ENCODE peak calls at places on chromosomes 13 and 19, in ten cellular contexts. One of them, this sample, is unnamed.

GRCh38 chr19:3692141-3693029 is 7.9 kb downstream of the PIP5K1C start:
- DNase-seq in A673: no peak
- DNase-seq in PC-3: peak
- DNase-seq in HFFc6: no peak
- DNase-seq in progenitor cell of endocrine pancreas: no peak
- DNase-seq in neural progenitor cell: no peak
- DNase-seq in mucosa of descending colon: no peak
- DNase-seq in B cell: peak
- DNase-seq in type B pancreatic cell: no peak
- DNase-seq in endothelial cell: peak
- DNase-seq in this sample: peak

GRCh38 chr19:10343495-10343894 is 4.1 kb upstream of the ICAM3 start:
- DNase-seq in A673: no peak
- DNase-seq in PC-3: peak
- DNase-seq in HFFc6: no peak
- DNase-seq in progenitor cell of endocrine pancreas: no peak
- DNase-seq in neural progenitor cell: no peak
- DNase-seq in mucosa of descending colon: no peak
- DNase-seq in B cell: no peak
- DNase-seq in type B pancreatic cell: no peak
- DNase-seq in endothelial cell: no peak
- DNase-seq in this sample: no peak

GRCh38 chr13:46341112-46341711 is 45.8 kb downstream of the RUBCNL start:
- DNase-seq in A673: peak
- DNase-seq in PC-3: peak
- DNase-seq in HFFc6: peak
- DNase-seq in progenitor cell of endocrine pancreas: no peak
- DNase-seq in neural progenitor cell: no peak
- DNase-seq in mucosa of descending colon: no peak
- DNase-seq in B cell: no peak
- DNase-seq in type B pancreatic cell: no peak
- DNase-seq in endothelial cell: no peak
- DNase-seq in this sample: no peak

GRCh38 chr13:93561553-93561952 is 334.9 kb downstream of the GPC6 start:
- DNase-seq in A673: no peak
- DNase-seq in PC-3: no peak
- DNase-seq in HFFc6: no peak
- DNase-seq in progenitor cell of endocrine pancreas: no peak
- DNase-seq in neural progenitor cell: peak
- DNase-seq in mucosa of descending colon: no peak
- DNase-seq in B cell: no peak
- DNase-seq in type B pancreatic cell: no peak
- DNase-seq in endothelial cell: no peak
- DNase-seq in this sample: no peak

GRCh38 chr13:25738797-25739196 is 313.0 kb downstream of the SHISA2 start:
- DNase-seq in A673: no peak
- DNase-seq in PC-3: no peak
- DNase-seq in HFFc6: no peak
- DNase-seq in progenitor cell of endocrine pancreas: no peak
- DNase-seq in neural progenitor cell: no peak
- DNase-seq in mucosa of descending colon: no peak
- DNase-seq in B cell: no peak
- DNase-seq in type B pancreatic cell: no peak
- DNase-seq in endothelial cell: no peak
- DNase-seq in this sample: no peak

GRCh38 chr19:43501661-43502418 is 2.7 kb downstream of the PHLDB3 start:
- DNase-seq in A673: no peak
- DNase-seq in PC-3: no peak
- DNase-seq in HFFc6: no peak
- DNase-seq in progenitor cell of endocrine pancreas: no peak
- DNase-seq in neural progenitor cell: peak
- DNase-seq in mucosa of descending colon: no peak
- DNase-seq in B cell: no peak
- DNase-seq in type B pancreatic cell: no peak
- DNase-seq in endothelial cell: peak
- DNase-seq in this sample: no peak

GRCh38 chr13:49374585-49375290 is 69.1 kb downstream of the CAB39L start:
- DNase-seq in A673: peak
- DNase-seq in PC-3: peak
- DNase-seq in HFFc6: peak
- DNase-seq in progenitor cell of endocrine pancreas: no peak
- DNase-seq in neural progenitor cell: no peak
- DNase-seq in mucosa of descending colon: no peak
- DNase-seq in B cell: no peak
- DNase-seq in type B pancreatic cell: no peak
- DNase-seq in endothelial cell: no peak
- DNase-seq in this sample: no peak

GRCh38 chr13:102443234-102443633 is 41.4 kb upstream of the FGF14 start:
- DNase-seq in A673: no peak
- DNase-seq in PC-3: no peak
- DNase-seq in HFFc6: no peak
- DNase-seq in progenitor cell of endocrine pancreas: no peak
- DNase-seq in neural progenitor cell: no peak
- DNase-seq in mucosa of descending colon: no peak
- DNase-seq in B cell: no peak
- DNase-seq in type B pancreatic cell: no peak
- DNase-seq in endothelial cell: no peak
- DNase-seq in this sample: no peak

GRCh38 chr13:101515504-101515903 is 63.0 kb downstream of the ITGBL1 start:
- DNase-seq in A673: no peak
- DNase-seq in PC-3: no peak
- DNase-seq in HFFc6: no peak
- DNase-seq in progenitor cell of endocrine pancreas: no peak
- DNase-seq in neural progenitor cell: no peak
- DNase-seq in mucosa of descending colon: no peak
- DNase-seq in B cell: no peak
- DNase-seq in type B pancreatic cell: no peak
- DNase-seq in endothelial cell: no peak
- DNase-seq in this sample: no peak

GRCh38 chr13:106911602-106912001 is 343.7 kb upstream of the ARGLU1 start:
- DNase-seq in A673: no peak
- DNase-seq in PC-3: no peak
- DNase-seq in HFFc6: no peak
- DNase-seq in progenitor cell of endocrine pancreas: no peak
- DNase-seq in neural progenitor cell: no peak
- DNase-seq in mucosa of descending colon: no peak
- DNase-seq in B cell: no peak
- DNase-seq in type B pancreatic cell: no peak
- DNase-seq in endothelial cell: no peak
- DNase-seq in this sample: no peak

GRCh38 chr19:5173993-5174392 is 166.6 kb downstream of the PTPRS start:
- DNase-seq in A673: no peak
- DNase-seq in PC-3: no peak
- DNase-seq in HFFc6: no peak
- DNase-seq in progenitor cell of endocrine pancreas: no peak
- DNase-seq in neural progenitor cell: no peak
- DNase-seq in mucosa of descending colon: no peak
- DNase-seq in B cell: no peak
- DNase-seq in type B pancreatic cell: no peak
- DNase-seq in endothelial cell: no peak
- DNase-seq in this sample: no peak
- TF ChIP-seq CTCF in A673: no peak
- TF ChIP-seq CTCF in PC-3: no peak
- TF ChIP-seq CTCF in HFFc6: no peak
- TF ChIP-seq CTCF in progenitor cell of endocrine pancreas: no peak
- TF ChIP-seq CTCF in neural progenitor cell: no peak
- TF ChIP-seq CTCF in mucosa of descending colon: no peak
- TF ChIP-seq CTCF in B cell: no peak
- TF ChIP-seq CTCF in type B pancreatic cell: no peak
- TF ChIP-seq CTCF in endothelial cell: no peak
- TF ChIP-seq CTCF in this sample: no peak

GRCh38 chr13:31050486-31051400 is 111.0 kb downstream of the HSPH1 start:
- DNase-seq in A673: peak
- DNase-seq in PC-3: peak
- DNase-seq in HFFc6: peak
- DNase-seq in progenitor cell of endocrine pancreas: no peak
- DNase-seq in neural progenitor cell: peak
- DNase-seq in mucosa of descending colon: no peak
- DNase-seq in B cell: no peak
- DNase-seq in type B pancreatic cell: no peak
- DNase-seq in endothelial cell: no peak
- DNase-seq in this sample: no peak
- TF ChIP-seq CTCF in A673: peak
- TF ChIP-seq CTCF in PC-3: peak
- TF ChIP-seq CTCF in HFFc6: peak
- TF ChIP-seq CTCF in progenitor cell of endocrine pancreas: peak
- TF ChIP-seq CTCF in neural progenitor cell: peak
- TF ChIP-seq CTCF in mucosa of descending colon: no peak
- TF ChIP-seq CTCF in B cell: no peak
- TF ChIP-seq CTCF in type B pancreatic cell: peak
- TF ChIP-seq CTCF in endothelial cell: no peak
- TF ChIP-seq CTCF in this sample: no peak

GRCh38 chr19:18945297-18945696 is 4.3 kb upstream of the HOMER3 start:
- DNase-seq in A673: no peak
- DNase-seq in PC-3: no peak
- DNase-seq in HFFc6: no peak
- DNase-seq in progenitor cell of endocrine pancreas: no peak
- DNase-seq in neural progenitor cell: no peak
- DNase-seq in mucosa of descending colon: no peak
- DNase-seq in B cell: no peak
- DNase-seq in type B pancreatic cell: no peak
- DNase-seq in endothelial cell: no peak
- DNase-seq in this sample: no peak

GRCh38 chr19:18948075-18948975 is 7.3 kb upstream of the HOMER3 start:
- DNase-seq in A673: no peak
- DNase-seq in PC-3: peak
- DNase-seq in HFFc6: no peak
- DNase-seq in progenitor cell of endocrine pancreas: no peak
- DNase-seq in neural progenitor cell: no peak
- DNase-seq in mucosa of descending colon: no peak
- DNase-seq in B cell: no peak
- DNase-seq in type B pancreatic cell: no peak
- DNase-seq in endothelial cell: no peak
- DNase-seq in this sample: no peak

GRCh38 chr19:18948976-18949356 is 7.9 kb upstream of the HOMER3 start:
- DNase-seq in A673: no peak
- DNase-seq in PC-3: peak
- DNase-seq in HFFc6: no peak
- DNase-seq in progenitor cell of endocrine pancreas: no peak
- DNase-seq in neural progenitor cell: no peak
- DNase-seq in mucosa of descending colon: no peak
- DNase-seq in B cell: no peak
- DNase-seq in type B pancreatic cell: no peak
- DNase-seq in endothelial cell: no peak
- DNase-seq in this sample: no peak

GRCh38 chr19:18946335-18946734 is 5.3 kb upstream of the HOMER3 start:
- DNase-seq in A673: no peak
- DNase-seq in PC-3: peak
- DNase-seq in HFFc6: no peak
- DNase-seq in progenitor cell of endocrine pancreas: no peak
- DNase-seq in neural progenitor cell: no peak
- DNase-seq in mucosa of descending colon: no peak
- DNase-seq in B cell: no peak
- DNase-seq in type B pancreatic cell: no peak
- DNase-seq in endothelial cell: no peak
- DNase-seq in this sample: no peak

DNA sequence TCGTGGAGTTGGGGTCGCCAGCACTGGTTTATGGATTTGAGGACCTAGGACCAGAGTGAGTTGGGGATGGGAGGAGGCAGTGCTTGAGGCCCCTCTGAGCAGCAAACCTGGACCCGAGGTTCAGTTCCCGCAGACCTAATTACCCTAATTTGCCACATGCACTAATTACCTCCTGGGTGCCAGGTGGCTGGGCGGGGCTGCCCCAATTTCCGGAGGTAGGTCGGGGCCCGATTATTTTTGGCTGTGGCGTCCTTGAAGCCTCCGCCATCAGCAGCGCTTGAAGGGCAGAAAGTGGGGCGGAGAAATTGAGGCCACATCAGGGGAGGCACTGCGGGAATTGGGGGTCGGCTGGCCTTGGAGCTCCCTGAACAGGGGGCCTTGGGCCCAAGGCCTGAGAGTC is 5.9 kb upstream of the HOMER3 start:
- DNase-seq in A673: no peak
- DNase-seq in PC-3: no peak
- DNase-seq in HFFc6: no peak
- DNase-seq in progenitor cell of endocrine pancreas: no peak
- DNase-seq in neural progenitor cell: no peak
- DNase-seq in mucosa of descending colon: no peak
- DNase-seq in B cell: peak
- DNase-seq in type B pancreatic cell: no peak
- DNase-seq in endothelial cell: no peak
- DNase-seq in this sample: no peak
- TF ChIP-seq CTCF in A673: no peak
- TF ChIP-seq CTCF in PC-3: no peak
- TF ChIP-seq CTCF in HFFc6: no peak
- TF ChIP-seq CTCF in progenitor cell of endocrine pancreas: no peak
- TF ChIP-seq CTCF in neural progenitor cell: no peak
- TF ChIP-seq CTCF in mucosa of descending colon: no peak
- TF ChIP-seq CTCF in B cell: no peak
- TF ChIP-seq CTCF in type B pancreatic cell: no peak
- TF ChIP-seq CTCF in endothelial cell: no peak
- TF ChIP-seq CTCF in this sample: no peak

DNA sequence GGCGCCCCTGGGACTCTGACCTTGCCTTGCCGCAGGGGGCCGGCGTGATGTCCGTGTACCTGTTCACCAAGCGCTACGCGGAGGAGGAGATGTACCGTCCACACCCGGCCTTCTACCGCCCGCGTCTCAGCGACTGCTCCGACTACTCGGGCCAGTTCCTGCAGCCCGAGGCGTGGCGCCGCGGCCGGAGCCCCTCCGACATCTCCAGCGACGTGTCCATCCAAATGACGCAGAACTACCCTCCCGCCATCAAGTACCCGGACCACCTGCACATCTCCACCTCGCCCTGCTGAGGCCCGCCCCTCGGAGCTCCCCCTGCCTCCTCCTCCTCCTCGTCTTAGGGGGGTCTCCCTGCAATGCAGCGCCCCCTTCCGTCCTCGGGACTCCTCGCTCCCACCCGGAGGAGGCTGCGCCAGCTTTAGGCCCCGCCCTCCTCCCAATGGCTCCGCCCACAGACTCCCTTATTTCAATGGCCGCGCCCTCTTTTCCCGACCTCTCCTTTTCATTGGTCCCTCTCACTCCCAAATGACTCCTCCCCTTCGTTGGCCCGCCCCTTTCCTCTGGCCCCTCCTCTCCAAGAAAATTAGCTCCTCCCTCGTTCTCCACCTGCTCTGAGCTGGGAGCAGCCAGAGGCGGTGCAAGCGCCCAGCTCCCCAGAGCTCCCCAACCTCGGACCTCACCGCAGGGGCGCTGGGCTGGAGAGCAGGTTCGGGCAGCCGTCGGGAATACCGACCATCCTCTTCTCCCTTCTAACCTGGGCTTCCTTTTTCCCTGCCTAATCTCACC is 20.5 kb upstream of the CACNG8 start:
- DNase-seq in A673: peak
- DNase-seq in PC-3: peak
- DNase-seq in HFFc6: no peak
- DNase-seq in progenitor cell of endocrine pancreas: peak
- DNase-seq in neural progenitor cell: peak
- DNase-seq in mucosa of descending colon: no peak
- DNase-seq in B cell: no peak
- DNase-seq in type B pancreatic cell: no peak
- DNase-seq in endothelial cell: peak
- DNase-seq in this sample: no peak
- TF ChIP-seq CTCF in A673: peak
- TF ChIP-seq CTCF in PC-3: peak
- TF ChIP-seq CTCF in HFFc6: peak
- TF ChIP-seq CTCF in progenitor cell of endocrine pancreas: peak
- TF ChIP-seq CTCF in neural progenitor cell: peak
- TF ChIP-seq CTCF in mucosa of descending colon: no peak
- TF ChIP-seq CTCF in B cell: no peak
- TF ChIP-seq CTCF in type B pancreatic cell: peak
- TF ChIP-seq CTCF in endothelial cell: peak
- TF ChIP-seq CTCF in this sample: no peak

GRCh38 chr19:1002600-1002999 is 2.4 kb downstream of the GRIN3B start:
- DNase-seq in A673: no peak
- DNase-seq in PC-3: no peak
- DNase-seq in HFFc6: no peak
- DNase-seq in progenitor cell of endocrine pancreas: no peak
- DNase-seq in neural progenitor cell: no peak
- DNase-seq in mucosa of descending colon: no peak
- DNase-seq in B cell: no peak
- DNase-seq in type B pancreatic cell: no peak
- DNase-seq in endothelial cell: no peak
- DNase-seq in this sample: no peak
- TF ChIP-seq CTCF in A673: no peak
- TF ChIP-seq CTCF in PC-3: no peak
- TF ChIP-seq CTCF in HFFc6: no peak
- TF ChIP-seq CTCF in progenitor cell of endocrine pancreas: no peak
- TF ChIP-seq CTCF in neural progenitor cell: no peak
- TF ChIP-seq CTCF in mucosa of descending colon: no peak
- TF ChIP-seq CTCF in B cell: no peak
- TF ChIP-seq CTCF in type B pancreatic cell: no peak
- TF ChIP-seq CTCF in endothelial cell: no peak
- TF ChIP-seq CTCF in this sample: no peak